ENCODE peak calls at places on chromosomes 2 and 18, in five cellular contexts. D is K562, N is GM23338, C is endothelial cell of umbilical vein, I is neural progenitor cell. R is an unnamed sample.

GRCh38 chr2:70523996-70524965 is 29.3 kb downstream of the TGFA start:
- DNase-seq in D (no peak), N (peak; percentile 64), C (no peak), I (no peak), R (peak; percentile 99)

GRCh38 chr2:23604731-23605130 is 219.8 kb downstream of the KLHL29 start:
- DNase-seq in D (no peak), N (no peak), C (no peak), I (no peak), R (no peak)

GRCh38 chr2:199484927-199485326 is 27.2 kb upstream of the SATB2 start:
- DNase-seq in D (no peak), N (peak; percentile 41), C (no peak), I (no peak), R (peak; percentile 41)

GRCh38 chr2:119234021-119235019 is 10.7 kb downstream of the STEAP3 start:
- DNase-seq in D (peak; percentile 45), N (peak; percentile 81), C (peak; percentile 30), I (peak; percentile 90), R (peak; percentile 23)

GRCh38 chr2:113198790-113199612 is 25.2 kb downstream of the PSD4 start:
- DNase-seq in D (peak; percentile 45), N (peak; percentile 89), C (peak; percentile 62), I (peak; percentile 87), R (peak; percentile 95)

GRCh38 chr18:48942554-48943261 is 8.1 kb downstream of the SMAD7 start:
- DNase-seq in D (no peak), N (no peak), C (peak; percentile 42), I (no peak), R (peak; percentile 83)

GRCh38 chr2:54704688-54705605 is 18.5 kb upstream of the EML6 start:
- DNase-seq in D (no peak), N (peak; percentile 65), C (peak; percentile 71), I (peak; percentile 56), R (peak; percentile 84)

GRCh38 chr2:188897096-188897495 is 77.1 kb upstream of the COL3A1 start:
- DNase-seq in D (no peak), N (no peak), C (no peak), I (no peak), R (no peak)

GRCh38 chr2:33763671-33764310 is 164.7 kb upstream of the FAM98A start:
- DNase-seq in D (no peak), N (no peak), C (no peak), I (no peak), R (peak; percentile 5)

GRCh38 chr18:13223341-13224148 is 5.0 kb downstream of the LDLRAD4 start:
- DNase-seq in D (no peak), N (no peak), C (no peak), I (peak; percentile 21), R (no peak)

GRCh38 chr18:13226533-13227144 is 8.1 kb downstream of the LDLRAD4 start:
- DNase-seq in D (no peak), N (no peak), C (no peak), I (no peak), R (no peak)

GRCh38 chr18:13227910-13228309 is 9.3 kb downstream of the LDLRAD4 start:
- DNase-seq in D (no peak), N (no peak), C (no peak), I (no peak), R (no peak)

GRCh38 chr18:13222371-13223281 is 4.1 kb downstream of the LDLRAD4 start:
- DNase-seq in D (no peak), N (no peak), C (no peak), I (no peak), R (peak; percentile 23)

GRCh38 chr18:13225261-13225660 is 6.7 kb downstream of the LDLRAD4 start:
- DNase-seq in D (no peak), N (no peak), C (no peak), I (no peak), R (no peak)
- H3K36me3 ChIP-seq in D (no peaks in the 10 kb centered on the region), N (no peaks in the 10 kb centered on the region), C (no peaks in the 10 kb centered on the region), I (no peaks in the 10 kb centered on the region), R (no peaks in the 10 kb centered on the region)

DNA sequence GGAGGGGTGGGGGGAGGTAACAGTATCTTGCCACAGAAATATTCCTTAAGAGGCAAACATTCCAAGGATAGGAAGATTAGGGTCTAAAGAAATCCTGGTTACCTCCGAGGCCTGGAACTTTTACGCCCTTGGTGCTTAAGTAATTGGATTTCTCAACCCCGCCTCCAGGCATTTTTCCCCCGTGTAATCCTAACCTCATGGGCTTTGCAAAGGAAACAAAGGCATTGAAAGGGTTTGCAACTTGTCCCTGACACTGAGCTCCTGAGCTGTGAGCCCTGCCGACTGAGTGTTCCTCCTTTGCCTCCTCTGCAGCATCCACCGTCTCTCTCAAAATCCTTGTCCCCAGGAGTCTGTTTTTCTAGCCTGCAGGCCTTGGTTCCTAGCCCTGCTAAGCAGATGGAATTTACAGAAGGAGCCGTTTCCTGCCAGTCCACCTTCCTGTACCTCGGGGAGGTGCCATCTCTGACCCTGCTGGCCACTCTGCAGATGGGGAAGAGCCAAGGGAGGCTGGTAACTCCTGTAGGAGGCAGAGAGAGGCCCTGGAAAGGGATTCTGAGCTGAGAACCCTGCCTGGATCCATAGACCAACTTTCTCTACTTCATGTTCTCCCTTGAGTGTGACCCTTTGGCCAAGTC is 24.2 kb downstream of the TET3 start:
- DNase-seq in D (no peak), N (peak; percentile 33), C (no peak), I (peak; percentile 85), R (no peak)
- H4K20me1 ChIP-seq in D (no peaks in the 10 kb centered on the region), N (peaks cover 35% of the 10 kb centered on the region), C (no peaks in the 10 kb centered on the region), I (peaks cover 89% of the 10 kb centered on the region), R (peaks cover 13% of the 10 kb centered on the region)

GRCh38 chr2:237281900-237282306 is 132.1 kb downstream of the COL6A3 start:
- DNase-seq in D (no peak), N (no peak), C (no peak), I (no peak), R (peak; percentile 52)
- TF ChIP-seq CTCF in D (no peak), N (no peak), C (no peak), I (no peak), R (no peak)

GRCh38 chr2:215405722-215406581 is 29.9 kb downstream of the FN1 start:
- DNase-seq in D (no peak), N (no peak), C (no peak), I (no peak), R (no peak)
- H3K36me3 ChIP-seq in D (peaks cover 3% of the 10 kb centered on the region), N (peaks cover 45% of the 10 kb centered on the region), C (peaks cover 60% of the 10 kb centered on the region), I (no peaks in the 10 kb centered on the region), R (peaks cover 37% of the 10 kb centered on the region)

R was measured in PC-3.